ENCODE peak calls at places on chromosomes 12 and 14, in seven cellular contexts. J is colonic mucosa, Z is fibroblast of lung, T is neural progenitor cell, G is IMR-90, I is GM23248, E is mammary epithelial cell. X is an unnamed sample. For H3K9me3, the result is how much of the 10 kb centered on the place peaks cover.

GRCh38 chr14:63473194-63473788 is 69.9 kb downstream of the PPP2R5E start:
- DNase-seq in J (no peak), Z (peak), T (no peak), G (no peak), I (no peak), E (no peak), X (no peak)

GRCh38 chr12:48019639-48020265 is 15.5 kb upstream of the COL2A1 start:
- DNase-seq in J (no peak), Z (no peak), T (no peak), G (no peak), I (no peak), E (no peak), X (no peak)

GRCh38 chr14:68978550-68978911 is 571 bp downstream of the ACTN1 start:
- DNase-seq in J (peak), Z (peak), T (peak), G (no peak), I (peak), E (peak), X (peak)

GRCh38 chr12:49264873-49265792 is at the start of gene TUBA1C:
- DNase-seq in J (peak), Z (peak), T (peak), G (peak), I (peak), E (peak), X (peak)

GRCh38 chr12:32118806-32119205 is 12.2 kb downstream of the BICD1 start:
- DNase-seq in J (no peak), Z (no peak), T (no peak), G (no peak), I (peak), E (no peak), X (no peak)

GRCh38 chr14:105576525-105577088 is 50.2 kb downstream of the TMEM121 start:
- DNase-seq in J (no peak), Z (no peak), T (no peak), G (no peak), I (no peak), E (no peak), X (no peak)

GRCh38 chr12:2689879-2690278 is 104.9 kb upstream of the FKBP4 start:
- DNase-seq in J (no peak), Z (no peak), T (peak), G (no peak), I (no peak), E (no peak), X (no peak)

GRCh38 chr12:114403044-114403689 is 2.8 kb downstream of the TBX5 start:
- DNase-seq in J (no peak), Z (peak), T (peak), G (peak), I (peak), E (no peak), X (no peak)

GRCh38 chr12:98999569-98999968 is 354.5 kb downstream of the APAF1 start:
- DNase-seq in J (no peak), Z (peak), T (no peak), G (no peak), I (peak), E (no peak), X (no peak)

GRCh38 chr14:71647086-71647784 is 285.0 kb upstream of the RGS6 start:
- DNase-seq in J (peak), Z (no peak), T (peak), G (no peak), I (no peak), E (peak), X (no peak)

GRCh38 chr12:121036810-121037326 is 2.2 kb downstream of the OASL start:
- DNase-seq in J (no peak), Z (peak), T (no peak), G (peak), I (peak), E (peak), X (no peak)

GRCh38 chr14:85538636-85539035 is 8.7 kb downstream of the FLRT2 start:
- DNase-seq in J (no peak), Z (no peak), T (no peak), G (no peak), I (no peak), E (no peak), X (no peak)

GRCh38 chr14:85535916-85536834 is 6.2 kb downstream of the FLRT2 start:
- DNase-seq in J (no peak), Z (peak), T (peak), G (peak), I (peak), E (peak), X (no peak)

GRCh38 chr14:85536835-85537195 is 6.9 kb downstream of the FLRT2 start:
- DNase-seq in J (no peak), Z (peak), T (no peak), G (peak), I (peak), E (no peak), X (no peak)

GRCh38 chr14:85539510-85539909 is 9.6 kb downstream of the FLRT2 start:
- DNase-seq in J (no peak), Z (no peak), T (no peak), G (no peak), I (no peak), E (no peak), X (no peak)

DNA sequence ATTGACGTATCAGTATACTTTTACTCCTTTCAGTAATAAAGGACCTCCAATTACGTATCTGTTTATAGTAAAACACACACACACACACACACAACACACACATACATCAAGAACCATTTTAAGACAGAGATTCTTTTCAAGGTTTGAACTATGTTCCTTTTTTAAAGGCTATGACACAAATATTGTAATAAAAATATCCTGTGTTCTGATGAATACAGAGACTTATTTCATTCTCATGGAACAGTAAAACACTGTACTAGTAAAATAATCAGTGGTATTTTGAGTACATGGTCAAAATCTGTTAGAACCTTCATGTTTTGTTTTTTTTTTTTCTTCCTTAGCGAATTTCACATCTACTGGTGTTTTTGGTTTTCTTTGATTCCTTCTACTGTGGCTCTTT is 7.6 kb downstream of the FLRT2 start:
- DNase-seq in J (no peak), Z (no peak), T (no peak), G (no peak), I (no peak), E (no peak), X (no peak)
- H3K9ac ChIP-seq in J (no peak), Z (no peak), T (no peak), G (no peak), I (peak), E (no peak), X (no peak)

DNA sequence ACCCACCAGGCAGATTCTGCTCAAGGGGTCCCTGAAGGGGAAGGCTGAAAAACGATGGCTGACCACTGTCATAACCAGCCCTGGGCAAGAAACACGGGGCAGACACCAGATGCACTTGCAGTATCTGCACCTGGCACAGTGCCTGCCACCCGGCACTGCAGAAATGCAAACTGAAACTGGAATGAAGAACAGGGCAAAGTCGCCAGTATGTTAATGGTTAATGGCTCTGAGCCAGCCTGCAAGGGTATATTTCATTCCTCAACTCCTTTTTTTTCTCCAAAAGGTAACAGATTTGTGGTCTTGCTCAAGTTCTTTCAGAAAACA is 31.6 kb downstream of the MAX start:
- DNase-seq in J (peak), Z (no peak), T (no peak), G (peak), I (peak), E (no peak), X (no peak)
- H3K4me3 ChIP-seq in J (no peak), Z (no peak), T (no peak), G (no peak), I (no peak), E (peak), X (no peak)

GRCh38 chr14:96603350-96604255 is 101.4 kb downstream of the PAPOLA start:
- DNase-seq in J (no peak), Z (no peak), T (no peak), G (no peak), I (no peak), E (no peak), X (no peak)
- H3K9me3 ChIP-seq in J (under half), Z (under half), T (under half), G (under half), I (under half), E (under half), X (under half)

DNA sequence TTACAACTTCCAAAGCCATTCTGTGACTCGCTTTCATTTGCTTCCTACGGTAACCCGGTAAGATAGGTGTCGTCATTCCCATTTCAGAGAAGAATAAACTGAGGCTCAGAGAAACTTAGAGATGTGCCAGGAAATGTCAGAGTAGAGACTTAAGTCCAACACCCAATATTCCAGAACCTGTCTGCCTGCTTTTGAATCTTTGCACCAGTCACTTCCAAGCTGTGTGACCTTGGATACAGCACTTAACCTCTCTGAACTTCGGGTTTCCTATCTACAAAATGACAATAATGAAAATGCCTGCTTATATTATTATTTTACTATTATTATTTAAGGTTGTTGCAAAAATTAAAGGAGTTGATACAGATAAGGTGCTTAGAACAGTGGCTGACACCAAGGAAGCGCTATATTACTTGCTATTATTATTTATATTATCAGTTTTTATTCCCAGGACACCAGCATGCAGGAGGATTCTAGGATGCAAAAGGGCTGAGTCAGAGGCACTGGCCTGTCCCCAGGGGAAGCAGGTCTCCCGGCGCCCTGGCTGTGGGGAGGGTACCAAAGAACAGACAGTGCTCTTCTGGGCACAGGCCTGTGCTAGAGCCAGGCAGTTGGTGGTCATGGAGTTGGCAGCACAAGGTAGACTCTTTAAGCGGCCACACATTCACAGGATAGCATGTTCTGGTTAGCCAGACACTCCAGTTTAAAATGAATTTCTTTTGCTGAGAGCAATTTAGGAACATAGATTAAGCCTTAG is 5.4 kb downstream of the HSPB8 start:
- DNase-seq in J (no peak), Z (no peak), T (no peak), G (no peak), I (peak), E (no peak), X (no peak)
- H3K9ac ChIP-seq in J (no peak), Z (no peak), T (no peak), G (no peak), I (no peak), E (no peak), X (no peak)

DNA sequence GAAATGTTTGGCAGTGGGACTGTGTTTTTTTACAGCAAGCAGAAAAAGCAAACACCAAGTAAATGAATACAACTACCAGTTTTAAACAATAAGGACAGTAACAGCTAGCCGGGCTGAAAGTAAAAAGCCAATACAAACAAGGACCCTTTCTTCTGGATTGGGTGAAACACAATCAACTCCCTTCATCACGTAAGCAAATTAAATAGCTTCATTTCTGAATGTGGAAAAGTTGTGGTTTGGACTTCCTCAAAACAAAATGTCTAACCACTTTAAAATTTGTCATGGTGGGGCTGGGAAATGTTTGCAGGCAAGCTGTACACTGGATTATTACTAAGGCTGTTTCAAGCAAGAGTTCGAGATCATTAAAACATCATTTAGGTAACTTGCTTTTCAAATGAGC is 47.4 kb downstream of the TCHP start:
- DNase-seq in J (no peak), Z (peak), T (no peak), G (peak), I (peak), E (peak), X (no peak)
- H3K4me3 ChIP-seq in J (no peak), Z (no peak), T (no peak), G (no peak), I (peak), E (no peak), X (no peak)

X was measured in kidney.